ENCODE peak calls at places on chromosomes 3 and 15, in ten cellular contexts. I is neuronal stem cell; V is SJSA1; Z is A549; H is HCT116; X is CD8-positive, alpha-beta memory T cell; L is pancreas; G is brain microvascular endothelial cell; N is left lung; O is IMR-90. U is an unnamed sample.

GRCh38 chr3:117439812-117440211 is 730.2 kb downstream of the TUSC7 start:
- DNase-seq in I (peak), V (no peak), Z (peak), H (no peak), X (no peak), L (peak), G (peak), N (no peak), O (peak), U (no peak)

GRCh38 chr15:92714071-92714456 is 58.5 kb upstream of the FAM174B start:
- DNase-seq in I (peak), V (no peak), Z (peak), H (no peak), X (no peak), L (no peak), G (peak), N (no peak), O (peak), U (no peak)

GRCh38 chr15:93861956-93862741 is 369.2 kb upstream of the MCTP2 start:
- DNase-seq in I (no peak), V (no peak), Z (no peak), H (no peak), X (no peak), L (no peak), G (no peak), N (peak), O (no peak), U (no peak)

GRCh38 chr15:44811347-44811746 is 75.0 kb downstream of the TRIM69 start:
- DNase-seq in I (no peak), V (no peak), Z (no peak), H (peak), X (no peak), L (no peak), G (no peak), N (no peak), O (no peak), U (no peak)

GRCh38 chr15:98442379-98442833 is 205.9 kb upstream of the IGF1R start:
- DNase-seq in I (peak), V (peak), Z (peak), H (peak), X (no peak), L (peak), G (peak), N (no peak), O (peak), U (peak)

GRCh38 chr15:93027413-93027812 is 61.6 kb downstream of the RGMA start:
- DNase-seq in I (no peak), V (no peak), Z (no peak), H (no peak), X (no peak), L (no peak), G (no peak), N (no peak), O (no peak), U (no peak)

GRCh38 chr15:47715856-47716445 is 1.4 kb upstream of the SEMA6D start:
- DNase-seq in I (peak), V (no peak), Z (no peak), H (no peak), X (no peak), L (no peak), G (no peak), N (no peak), O (peak), U (no peak)

GRCh38 chr15:100732359-100733055 is 130.1 kb downstream of the ASB7 start:
- DNase-seq in I (no peak), V (no peak), Z (no peak), H (no peak), X (no peak), L (no peak), G (no peak), N (no peak), O (peak), U (no peak)

GRCh38 chr15:47184003-47184404 is 533.3 kb upstream of the SEMA6D start:
- DNase-seq in I (peak), V (no peak), Z (no peak), H (no peak), X (no peak), L (no peak), G (peak), N (peak), O (no peak), U (no peak)

GRCh38 chr3:152213938-152214337 is 54.8 kb upstream of the MBNL1 start:
- DNase-seq in I (no peak), V (no peak), Z (no peak), H (no peak), X (no peak), L (no peak), G (no peak), N (no peak), O (no peak), U (no peak)

GRCh38 chr3:58184982-58185360 is 25.8 kb downstream of the DNASE1L3 start:
- DNase-seq in I (no peak), V (no peak), Z (no peak), H (no peak), X (no peak), L (no peak), G (no peak), N (no peak), O (no peak), U (no peak)

GRCh38 chr3:135142530-135142929 is 347.5 kb downstream of the EPHB1 start:
- DNase-seq in I (no peak), V (no peak), Z (no peak), H (no peak), X (no peak), L (no peak), G (no peak), N (no peak), O (no peak), U (no peak)

GRCh38 chr3:34157491-34157890 is 359.1 kb downstream of the PDCD6IP start:
- DNase-seq in I (no peak), V (no peak), Z (no peak), H (no peak), X (no peak), L (no peak), G (no peak), N (no peak), O (no peak), U (no peak)

GRCh38 chr3:147945968-147946519 is 536.9 kb downstream of the ZIC1 start:
- DNase-seq in I (no peak), V (peak), Z (peak), H (peak), X (no peak), L (peak), G (peak), N (peak), O (peak), U (peak)

GRCh38 chr3:4394048-4394447 is 73.0 kb downstream of the SUMF1 start:
- DNase-seq in I (no peak), V (no peak), Z (no peak), H (no peak), X (peak), L (no peak), G (peak), N (no peak), O (peak), U (no peak)

GRCh38 chr15:45521596-45522167 is 873 bp downstream of the SLC30A4 start:
- DNase-seq in I (peak), V (no peak), Z (no peak), H (no peak), X (no peak), L (no peak), G (no peak), N (no peak), O (no peak), U (no peak)

GRCh38 chr3:179323197-179323901 is 518 bp downstream of the ZNF639 start:
- DNase-seq in I (peak), V (peak), Z (peak), H (no peak), X (peak), L (peak), G (peak), N (peak), O (peak), U (no peak)

DNA sequence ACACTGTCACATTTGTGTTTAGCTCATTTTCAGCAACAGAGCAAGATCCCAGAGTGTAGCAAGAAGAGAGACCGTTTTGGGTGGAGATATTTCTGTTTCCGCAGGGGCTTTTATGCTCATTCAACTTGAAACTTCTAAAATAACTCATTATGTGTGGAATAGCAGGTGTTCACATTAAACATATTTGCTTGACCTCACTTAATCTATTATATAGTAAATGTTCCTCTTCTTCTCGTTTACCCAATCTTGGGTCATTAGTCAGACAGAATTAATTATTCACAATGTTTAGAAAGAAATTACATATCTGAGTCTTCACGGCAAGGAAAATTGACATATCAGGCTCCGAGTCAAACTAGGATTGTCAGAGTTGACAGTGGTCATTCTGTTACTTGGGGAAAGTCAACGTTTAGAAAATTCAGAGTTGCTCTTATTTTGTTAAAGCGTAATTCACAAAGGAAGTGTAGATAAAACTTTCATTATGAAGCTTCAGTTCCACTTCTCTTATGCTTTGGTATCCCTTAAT is 222.9 kb downstream of the TPRG1 start:
- DNase-seq in I (no peak), V (no peak), Z (no peak), H (no peak), X (no peak), L (no peak), G (no peak), N (no peak), O (no peak), U (no peak)
- H3K4me3 ChIP-seq in I (no peak), V (no peak), Z (no peak), H (no peak), X (no peak), L (no peak), G (no peak), N (no peak), O (no peak), U (no peak)

GRCh38 chr3:155218470-155218869 is 75.0 kb downstream of the STRIT1 start:
- DNase-seq in I (no peak), V (no peak), Z (no peak), H (no peak), X (no peak), L (no peak), G (no peak), N (no peak), O (no peak), U (no peak)

GRCh38 chr3:155211940-155212339 is 81.5 kb downstream of the STRIT1 start:
- DNase-seq in I (no peak), V (no peak), Z (no peak), H (no peak), X (no peak), L (no peak), G (no peak), N (no peak), O (no peak), U (no peak)

GRCh38 chr3:155219106-155219505 is 74.4 kb downstream of the STRIT1 start:
- DNase-seq in I (no peak), V (no peak), Z (no peak), H (no peak), X (no peak), L (no peak), G (no peak), N (no peak), O (no peak), U (no peak)

GRCh38 chr3:155217591-155217990 is 75.9 kb downstream of the STRIT1 start:
- DNase-seq in I (no peak), V (no peak), Z (no peak), H (no peak), X (no peak), L (no peak), G (peak), N (no peak), O (peak), U (no peak)
- H3K27ac ChIP-seq in I (no peak), V (no peak), Z (no peak), H (no peak), X (no peak), L (no peak), G (no peak), N (no peak), O (no peak), U (no peak)

DNA sequence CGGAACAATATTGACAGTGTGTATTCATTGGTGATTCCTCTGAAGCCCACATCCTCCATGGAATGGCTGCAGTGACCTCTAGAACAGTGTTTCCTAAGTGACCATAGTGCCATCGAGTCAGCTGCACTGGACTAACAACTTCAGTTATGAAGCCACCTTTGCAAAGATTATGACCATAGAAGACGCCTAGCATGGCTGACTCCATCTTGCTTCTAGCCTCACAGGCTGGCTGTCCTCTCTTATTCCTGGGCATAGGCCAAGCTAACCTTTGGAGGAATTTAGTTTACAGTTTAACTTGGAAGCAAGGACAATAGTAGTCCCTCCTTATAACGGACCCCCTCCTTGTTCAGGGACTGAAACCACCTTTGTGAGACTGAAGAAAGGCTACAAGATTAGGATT is 37.3 kb upstream of the OSBPL11 start:
- DNase-seq in I (no peak), V (no peak), Z (no peak), H (no peak), X (no peak), L (no peak), G (no peak), N (no peak), O (no peak), U (no peak)
- H3K4me3 ChIP-seq in I (no peak), V (no peak), Z (no peak), H (no peak), X (no peak), L (no peak), G (no peak), N (no peak), O (no peak), U (no peak)

DNA sequence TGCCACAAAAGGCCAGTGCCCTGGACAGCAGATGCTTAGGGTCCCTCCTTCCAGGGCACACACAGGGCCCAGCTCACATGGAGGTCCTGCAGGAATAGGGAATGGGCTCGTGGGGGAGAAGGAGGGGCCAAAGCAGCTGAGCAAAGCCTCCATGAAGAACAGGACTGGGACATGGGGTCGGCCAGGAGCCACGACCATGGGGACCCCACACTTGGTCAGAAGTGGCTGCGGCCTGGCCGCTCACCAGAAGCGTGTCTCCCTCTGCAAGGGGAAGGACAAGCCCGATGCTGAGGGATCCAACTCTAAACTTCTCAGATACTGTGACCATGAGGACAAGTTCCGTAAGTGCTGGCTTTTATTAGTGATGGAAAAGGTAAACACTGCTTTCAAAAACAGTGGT is 15.3 kb downstream of the RBPMS2 start:
- DNase-seq in I (no peak), V (no peak), Z (no peak), H (no peak), X (no peak), L (no peak), G (no peak), N (no peak), O (no peak), U (no peak)
- H3K27ac ChIP-seq in I (no peak), V (no peak), Z (no peak), H (no peak), X (no peak), L (no peak), G (no peak), N (no peak), O (no peak), U (no peak)

GRCh38 chr15:40103124-40103858 is 5.4 kb downstream of the BMF start:
- DNase-seq in I (no peak), V (peak), Z (no peak), H (no peak), X (peak), L (peak), G (no peak), N (peak), O (peak), U (no peak)
- H3K4me3 ChIP-seq in I (no peak), V (no peak), Z (no peak), H (peak), X (no peak), L (no peak), G (no peak), N (no peak), O (no peak), U (peak)

DNA sequence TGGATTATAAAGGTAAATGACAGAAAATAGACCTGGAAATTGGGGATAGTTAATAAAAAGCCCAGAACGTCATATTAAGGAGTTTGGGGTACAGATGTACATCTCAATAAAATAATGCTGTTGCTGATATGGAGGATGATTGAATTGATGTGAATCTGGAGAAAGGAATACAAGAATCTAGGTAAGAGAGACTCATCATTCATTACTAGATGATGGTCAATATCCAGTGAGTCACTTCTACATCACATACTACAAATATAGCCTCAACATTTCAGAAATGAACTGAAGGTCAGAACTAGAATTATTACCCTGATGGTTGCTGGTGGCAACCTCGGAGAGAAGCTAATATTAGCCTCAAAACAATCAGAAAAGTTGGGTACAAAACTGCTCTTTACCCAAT is 37.6 kb upstream of the P3H2 start:
- DNase-seq in I (no peak), V (no peak), Z (no peak), H (no peak), X (no peak), L (no peak), G (no peak), N (no peak), O (no peak), U (no peak)
- H3K27ac ChIP-seq in I (no peak), V (no peak), Z (no peak), H (no peak), X (no peak), L (no peak), G (no peak), N (no peak), O (no peak), U (no peak)

DNA sequence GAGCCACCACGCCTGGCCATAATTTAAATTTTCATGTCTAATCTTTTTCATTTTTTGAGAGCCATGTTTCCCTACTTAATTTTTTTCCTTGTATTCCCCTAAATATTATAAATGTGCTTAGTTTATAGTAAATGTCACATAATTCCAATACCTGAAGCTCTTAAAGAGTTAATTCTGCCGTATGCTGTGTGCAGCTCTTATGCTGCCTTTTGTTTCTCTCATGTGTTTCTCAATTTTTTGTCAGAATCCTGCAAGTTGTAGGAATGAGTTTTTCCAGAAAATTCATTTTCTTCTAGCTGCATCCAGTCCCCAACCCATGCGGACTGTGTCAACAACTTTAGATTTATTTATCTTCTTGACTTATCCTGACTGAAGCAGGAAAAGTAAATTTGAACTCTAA is 90.9 kb upstream of the ROBO2 start:
- DNase-seq in I (no peak), V (no peak), Z (no peak), H (no peak), X (no peak), L (no peak), G (no peak), N (no peak), O (no peak), U (no peak)
- H3K4me3 ChIP-seq in I (no peak), V (no peak), Z (no peak), H (no peak), X (no peak), L (no peak), G (no peak), N (no peak), O (no peak), U (no peak)

GRCh38 chr3:115624898-115625297 is 1.6 kb downstream of the GAP43 start:
- DNase-seq in I (no peak), V (no peak), Z (no peak), H (no peak), X (no peak), L (no peak), G (no peak), N (no peak), O (no peak), U (no peak)

GRCh38 chr3:115623414-115623868 is at the start of gene GAP43:
- DNase-seq in I (no peak), V (peak), Z (peak), H (no peak), X (no peak), L (peak), G (peak), N (peak), O (peak), U (peak)

GRCh38 chr3:115626006-115626409 is 2.7 kb downstream of the GAP43 start:
- DNase-seq in I (no peak), V (no peak), Z (no peak), H (no peak), X (no peak), L (no peak), G (no peak), N (no peak), O (no peak), U (no peak)

GRCh38 chr3:115626711-115627110 is 3.4 kb downstream of the GAP43 start:
- DNase-seq in I (no peak), V (no peak), Z (no peak), H (no peak), X (no peak), L (no peak), G (no peak), N (no peak), O (no peak), U (no peak)

GRCh38 chr3:115624029-115624645 is 827 bp downstream of the GAP43 start:
- DNase-seq in I (no peak), V (no peak), Z (no peak), H (no peak), X (no peak), L (no peak), G (no peak), N (no peak), O (no peak), U (no peak)
- H3K27ac ChIP-seq in I (no peak), V (no peak), Z (no peak), H (no peak), X (no peak), L (no peak), G (no peak), N (no peak), O (no peak), U (no peak)

DNA sequence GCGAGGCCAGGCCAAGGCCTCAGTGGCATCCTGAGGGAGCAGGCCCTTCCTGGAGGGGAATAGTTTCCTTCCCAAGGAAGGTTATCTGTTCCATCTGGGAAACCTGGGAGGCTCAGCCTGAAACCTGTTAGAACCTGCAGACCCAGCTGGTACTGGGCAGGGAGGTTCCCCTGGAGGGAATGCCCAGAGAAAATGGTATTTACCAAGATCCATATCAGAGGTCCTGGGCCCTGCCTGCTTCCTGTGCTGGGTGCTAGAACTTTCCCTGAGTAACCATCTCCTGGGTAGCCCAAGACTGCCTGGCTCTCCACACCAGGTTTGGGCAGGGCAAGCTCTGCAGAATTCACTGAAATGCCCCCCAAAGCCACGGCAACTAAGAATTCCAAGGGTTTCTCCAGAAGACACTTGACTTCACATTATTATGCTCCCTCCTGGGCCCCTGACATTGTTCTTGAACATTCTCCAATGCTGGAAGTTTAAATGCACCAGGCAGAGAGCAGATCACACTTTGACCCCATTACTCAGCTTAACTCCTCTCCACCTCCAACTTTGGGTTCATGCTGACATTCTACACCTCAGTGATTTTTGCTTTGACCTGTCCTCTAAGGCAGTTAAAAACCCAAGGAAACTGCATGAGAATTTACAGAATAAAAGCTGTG is 2.0 kb downstream of the CA12 start:
- DNase-seq in I (no peak), V (no peak), Z (no peak), H (no peak), X (no peak), L (no peak), G (no peak), N (no peak), O (no peak), U (no peak)
- H3K4me3 ChIP-seq in I (no peak), V (no peak), Z (peak), H (no peak), X (no peak), L (no peak), G (no peak), N (no peak), O (no peak), U (peak)

U was measured in AG04450.